ENCODE peak calls at places on chromosomes 3 and 15, in ten cellular contexts. E, M, U, F, N, L, B, P, T and R are unnamed samples.

GRCh38 chr3:108946292-108947290 is 7.1 kb downstream of the GUCA1C start:
- DNase-seq in L (no peak), P (no peak), E (peak; percentile 44), F (peak; percentile 42), M (no peak), U (no peak), N (no peak), B (no peak), T (no peak), R (no peak)

GRCh38 chr15:99509686-99510461 is 55.9 kb upstream of the MEF2A start:
- DNase-seq in M (no peak), B (no peak), P (peak; percentile 29), E (no peak), N (no peak), U (no peak), F (no peak), L (peak; percentile 46), T (no peak), R (no peak)

GRCh38 chr3:155069729-155070128 is 10.4 kb upstream of the MME start:
- DNase-seq in E (no peak), T (no peak), B (no peak), M (no peak), U (no peak), F (no peak), L (no peak), N (no peak), P (peak; percentile 83), R (no peak)

GRCh38 chr3:12513694-12514446 is 29.6 kb downstream of the TSEN2 start:
- DNase-seq in F (no peak), L (no peak), U (no peak), N (no peak), M (no peak), E (no peak), T (no peak), P (no peak), B (no peak), R (no peak)

GRCh38 chr3:112640333-112640863 is 545 bp downstream of the CCDC80 start:
- DNase-seq in P (peak; percentile 73), M (no peak), T (peak; percentile 49), E (no peak), B (no peak), U (no peak), L (peak; percentile 24), N (no peak), F (peak; percentile 89), R (no peak)

GRCh38 chr3:36648241-36649034 is 115.9 kb downstream of the DCLK3 start:
- DNase-seq in U (no peak), E (peak; percentile 44), P (no peak), T (no peak), N (no peak), L (no peak), B (peak; percentile 64), M (no peak), F (peak; percentile 93), R (no peak)

GRCh38 chr15:90294601-90295269 is 29.3 kb downstream of the NGRN start:
- DNase-seq in T (no peak), L (no peak), F (no peak), M (no peak), U (no peak), E (no peak), P (no peak), B (no peak), N (no peak), R (no peak)

GRCh38 chr3:157650191-157650590 is 147.0 kb upstream of the VEPH1 start:
- DNase-seq in N (no peak), L (no peak), E (no peak), P (no peak), U (no peak), F (no peak), M (no peak), T (no peak), B (no peak), R (no peak)

DNA sequence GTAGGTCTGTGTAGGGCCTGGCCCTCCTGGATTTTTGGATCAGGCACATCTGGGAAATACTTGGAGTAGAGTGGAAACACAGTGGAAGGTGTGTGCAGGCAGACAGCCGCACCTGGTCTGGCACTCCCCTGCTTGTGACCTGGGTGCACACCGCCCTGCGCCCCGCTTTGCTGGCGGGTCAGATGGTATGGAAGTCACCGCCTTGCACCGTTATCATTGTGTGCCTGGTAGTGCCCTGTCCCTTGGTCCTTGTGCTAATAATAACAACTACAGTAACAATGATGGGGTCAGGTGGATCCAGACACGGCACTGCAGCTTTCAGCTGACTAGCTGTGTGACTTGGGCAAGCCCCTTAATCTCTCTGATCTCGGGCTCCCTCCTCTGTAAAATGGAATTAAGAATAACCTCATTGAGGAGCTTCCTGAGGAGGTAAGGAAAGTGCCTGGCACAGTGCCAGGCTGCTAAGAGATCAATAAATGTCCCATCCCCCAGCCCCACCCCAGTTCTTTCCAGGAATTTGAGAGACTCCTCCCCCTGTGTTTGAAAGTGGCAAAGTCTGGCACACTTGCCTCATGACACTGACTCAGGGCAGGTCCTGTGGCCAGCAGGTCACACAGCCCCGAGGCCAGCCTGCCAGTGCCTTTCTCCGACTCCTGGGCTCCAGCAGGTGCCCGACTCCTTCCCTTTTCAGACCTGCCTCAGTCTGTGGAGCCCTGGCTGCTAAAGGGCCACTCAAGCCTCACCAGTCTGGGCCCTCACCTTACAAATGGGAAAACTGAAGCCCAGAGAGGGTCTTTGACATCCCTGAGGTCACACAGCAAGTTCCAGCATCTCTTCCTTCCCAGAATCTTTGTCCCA is 9.8 kb downstream of the ISG20 start:
- DNase-seq in B (no peak), N (peak; percentile 61), U (peak; percentile 36), P (no peak), E (no peak), T (peak; percentile 50), F (peak; percentile 51), L (no peak), M (no peak), R (peak; percentile 83)
- H3K4me1 ChIP-seq in B (peaks cover 6% of the 10 kb centered on the region), N (peaks cover 10% of the 10 kb centered on the region), U (no peaks in the 10 kb centered on the region), P (peaks cover 35% of the 10 kb centered on the region), E (peaks cover 41% of the 10 kb centered on the region), T (peaks cover 5% of the 10 kb centered on the region), F (peaks cover 16% of the 10 kb centered on the region), L (peaks cover 27% of the 10 kb centered on the region), M (peaks cover 28% of the 10 kb centered on the region), R (no peaks in the 10 kb centered on the region)

DNA sequence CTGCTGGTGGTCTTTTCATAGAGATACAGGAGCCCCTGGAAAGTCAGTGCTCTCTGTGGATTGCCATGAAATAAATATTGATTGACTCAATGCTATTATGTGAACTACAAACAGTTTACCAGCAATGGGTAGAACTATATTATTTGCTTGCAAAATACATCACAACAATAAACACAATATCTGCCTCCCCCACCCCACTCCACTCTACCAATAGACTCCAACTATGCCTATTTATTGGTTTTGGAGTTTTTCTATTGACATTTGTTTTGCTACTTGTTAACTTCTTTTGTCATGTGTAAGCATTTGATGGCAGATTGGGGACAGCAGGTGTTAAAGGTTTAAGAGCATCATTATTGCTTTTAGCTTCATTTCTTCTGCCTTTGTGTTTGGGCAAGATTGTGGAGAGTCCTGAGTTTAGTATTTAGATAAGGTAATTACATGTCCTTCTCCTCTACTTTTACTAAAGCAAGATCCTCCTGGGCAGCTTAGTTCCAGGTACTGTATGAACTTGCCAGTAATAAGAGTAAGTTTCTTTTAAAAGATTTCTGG is 8.3 kb downstream of the FNDC3B start:
- DNase-seq in U (no peak), L (no peak), T (no peak), N (no peak), P (no peak), B (no peak), E (no peak), M (no peak), F (no peak), R (no peak)
- H3K4me1 ChIP-seq in U (peaks cover 3% of the 10 kb centered on the region), L (peaks cover 37% of the 10 kb centered on the region), T (peaks cover 9% of the 10 kb centered on the region), N (peaks cover 25% of the 10 kb centered on the region), P (peaks cover 28% of the 10 kb centered on the region), B (peaks cover 55% of the 10 kb centered on the region), E (peaks cover 16% of the 10 kb centered on the region), M (peaks cover 38% of the 10 kb centered on the region), F (peaks cover 52% of the 10 kb centered on the region), R (no peaks in the 10 kb centered on the region)

GRCh38 chr3:143001369-143002082 is at the start of gene U2SURP:
- DNase-seq in L (peak; percentile 97), N (peak; percentile 96), T (peak; percentile 98), F (peak; percentile 94), B (peak; percentile 98), P (peak; percentile 98), E (peak; percentile 74), M (peak; percentile 97), U (peak; percentile 86), R (peak; percentile 98)

GRCh38 chr3:143004823-143005222 is 3.5 kb downstream of the U2SURP start:
- DNase-seq in E (no peak), M (no peak), N (no peak), L (no peak), B (no peak), U (no peak), F (no peak), P (no peak), T (no peak), R (no peak)

GRCh38 chr3:143001034-143001368 is 369 bp upstream of the U2SURP start:
- DNase-seq in E (no peak), N (no peak), L (no peak), M (no peak), B (no peak), U (no peak), F (no peak), P (no peak), T (no peak), R (peak; percentile 65)

GRCh38 chr3:143002083-143002712 is 828 bp downstream of the U2SURP start:
- DNase-seq in N (no peak), M (no peak), P (peak; percentile 57), L (no peak), F (no peak), E (no peak), B (no peak), U (no peak), T (no peak), R (no peak)

GRCh38 chr3:143002727-143003126 is 1.4 kb downstream of the U2SURP start:
- DNase-seq in L (no peak), E (no peak), U (no peak), B (no peak), F (no peak), N (no peak), T (no peak), M (no peak), P (no peak), R (no peak)
- H3K4me1 ChIP-seq in L (peaks cover 48% of the 10 kb centered on the region), E (peaks cover 19% of the 10 kb centered on the region), U (no peaks in the 10 kb centered on the region), B (peaks cover 43% of the 10 kb centered on the region), F (peaks cover 34% of the 10 kb centered on the region), N (peaks cover 15% of the 10 kb centered on the region), T (peaks cover 10% of the 10 kb centered on the region), M (peaks cover 26% of the 10 kb centered on the region), P (peaks cover 16% of the 10 kb centered on the region), R (no peaks in the 10 kb centered on the region)

GRCh38 chr3:50627407-50628051 is 10.6 kb downstream of the MAPKAPK3 start:
- DNase-seq in N (no peak), F (peak; percentile 96), M (peak; percentile 86), T (peak; percentile 89), E (peak; percentile 87), P (peak; percentile 18), B (no peak), U (no peak), L (no peak), R (no peak)

GRCh38 chr3:50626406-50626805 is 9.5 kb downstream of the MAPKAPK3 start:
- DNase-seq in T (no peak), F (no peak), U (no peak), P (no peak), B (no peak), L (no peak), N (no peak), E (no peak), M (no peak), R (no peak)

GRCh38 chr3:50624634-50625033 is 7.7 kb downstream of the MAPKAPK3 start:
- DNase-seq in F (peak; percentile 93), B (no peak), U (no peak), E (no peak), T (no peak), M (no peak), L (no peak), N (peak; percentile 11), P (no peak), R (no peak)

GRCh38 chr3:50625131-50625878 is 8.4 kb downstream of the MAPKAPK3 start:
- DNase-seq in E (no peak), B (no peak), F (no peak), U (no peak), T (no peak), L (no peak), N (no peak), M (no peak), P (no peak), R (no peak)

DNA sequence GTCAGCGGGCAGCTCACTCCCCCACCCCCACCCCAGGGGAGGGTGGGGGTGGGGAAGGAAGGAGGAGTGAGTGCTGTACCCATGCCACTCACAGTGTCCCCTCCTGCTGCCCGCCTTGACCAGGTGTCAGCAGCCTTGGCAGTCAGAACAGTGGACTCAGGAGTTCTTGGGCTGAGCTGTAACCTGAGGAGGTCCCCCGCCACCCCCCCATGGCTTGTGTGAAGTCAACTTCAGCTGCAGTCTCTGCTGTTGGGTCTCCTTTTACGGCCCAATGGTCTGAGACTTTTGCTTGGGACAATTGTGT is 8.9 kb downstream of the MAPKAPK3 start:
- DNase-seq in T (no peak), N (no peak), L (no peak), P (no peak), U (no peak), E (no peak), B (no peak), F (no peak), M (no peak), R (no peak)
- H3K4me1 ChIP-seq in T (no peaks in the 10 kb centered on the region), N (no peaks in the 10 kb centered on the region), L (peaks cover 6% of the 10 kb centered on the region), P (peaks cover 7% of the 10 kb centered on the region), U (peaks cover 4% of the 10 kb centered on the region), E (peaks cover 86% of the 10 kb centered on the region), B (no peaks in the 10 kb centered on the region), F (peaks cover 71% of the 10 kb centered on the region), M (peaks cover 36% of the 10 kb centered on the region), R (no peaks in the 10 kb centered on the region)